ENCODE peak calls at places on chromosomes 16 and 17, in nine cellular contexts. Q, U, V, P, J, M, S, F and C are unnamed samples.

GRCh38 chr16:49463529-49463928 is 89.9 kb downstream of the C16orf78 start:
- DNase-seq in J (peak), Q (no peak), F (no peak), U (no peak), S (no peak), M (no peak), V (no peak), P (no peak), C (no peak)

GRCh38 chr16:81539009-81539820 is 94.6 kb downstream of the CMIP start:
- DNase-seq in U (no peak), V (no peak), F (no peak), Q (no peak), S (no peak), P (no peak), J (no peak), M (no peak), C (no peak)

GRCh38 chr17:8552582-8553320 is 77.8 kb downstream of the MYH10 start:
- DNase-seq in F (no peak), P (peak), U (no peak), Q (no peak), M (no peak), J (no peak), V (no peak), S (no peak), C (no peak)

GRCh38 chr17:39755550-39756375 is 18.0 kb downstream of the GRB7 start:
- DNase-seq in V (no peak), M (no peak), S (no peak), U (no peak), P (peak), Q (no peak), J (no peak), F (no peak), C (no peak)

GRCh38 chr17:56310780-56311179 is 157.5 kb downstream of the ANKFN1 start:
- DNase-seq in F (no peak), S (no peak), V (no peak), Q (no peak), P (no peak), M (no peak), U (no peak), J (no peak), C (no peak)

GRCh38 chr16:84526794-84527485 is 22.5 kb upstream of the MEAK7 start:
- DNase-seq in V (no peak), M (no peak), F (peak), U (no peak), P (peak), J (peak), S (peak), Q (no peak), C (peak)

GRCh38 chr17:40901981-40902862 is 17.2 kb upstream of the KRT20 start:
- DNase-seq in M (peak), S (peak), P (peak), F (no peak), U (no peak), J (no peak), Q (peak), V (no peak), C (no peak)

GRCh38 chr16:10678655-10679054 is 16.1 kb downstream of the TEKT5 start:
- DNase-seq in V (no peak), M (no peak), P (no peak), S (no peak), U (no peak), J (no peak), F (no peak), Q (no peak), C (no peak)

GRCh38 chr17:73592531-73592961 is 51.7 kb downstream of the SDK2 start:
- DNase-seq in V (no peak), P (no peak), U (no peak), M (no peak), S (no peak), F (no peak), J (no peak), Q (no peak), C (no peak)

GRCh38 chr17:72345083-72345482 is 224.3 kb downstream of the SOX9 start:
- DNase-seq in Q (no peak), F (no peak), U (no peak), M (no peak), J (no peak), V (no peak), P (no peak), S (no peak), C (no peak)

GRCh38 chr17:48134912-48135480 is 27.4 kb downstream of the SNX11 start:
- DNase-seq in V (no peak), Q (no peak), P (no peak), F (no peak), J (no peak), U (peak), M (no peak), S (no peak), C (no peak)

GRCh38 chr16:35214840-35215239 is 1755.4 kb downstream of the TP53TG3F start:
- DNase-seq in J (no peak), M (no peak), S (no peak), P (no peak), V (no peak), F (no peak), Q (no peak), U (no peak), C (no peak)

GRCh38 chr17:16377804-16378400 is 3.0 kb upstream of the UBB start:
- DNase-seq in U (no peak), F (no peak), J (peak), P (peak), M (no peak), V (no peak), Q (no peak), S (peak), C (peak)

GRCh38 chr16:87973721-87974120 is 22.5 kb downstream of the BANP start:
- DNase-seq in Q (no peak), U (no peak), J (no peak), S (no peak), P (no peak), F (no peak), V (no peak), M (no peak), C (no peak)

GRCh38 chr17:27276653-27277156 is 17.2 kb upstream of the WSB1 start:
- DNase-seq in Q (no peak), V (no peak), J (no peak), S (peak), M (no peak), P (peak), U (peak), F (no peak), C (no peak)

GRCh38 chr17:75723201-75723930 is 2.1 kb downstream of the ITGB4 start:
- DNase-seq in U (no peak), M (peak), J (no peak), F (no peak), Q (peak), S (no peak), P (no peak), V (no peak), C (no peak)

GRCh38 chr17:6402258-6402657 is 32.7 kb downstream of the AIPL1 start:
- DNase-seq in Q (no peak), P (no peak), S (no peak), U (no peak), F (no peak), V (no peak), M (no peak), J (no peak), C (no peak)

GRCh38 chr16:70252355-70252988 is 732 bp upstream of the EXOSC6 start:
- DNase-seq in V (no peak), P (peak), M (peak), J (peak), U (peak), F (no peak), S (peak), Q (no peak), C (no peak)

GRCh38 chr16:24848065-24848464 is 2.3 kb downstream of the SLC5A11 start:
- DNase-seq in P (peak), M (no peak), S (peak), U (no peak), V (no peak), Q (peak), F (no peak), J (no peak), C (peak)

GRCh38 chr17:64205804-64206203 is 57.3 kb downstream of the TEX2 start:
- DNase-seq in Q (no peak), S (peak), U (no peak), F (no peak), P (peak), J (no peak), M (no peak), V (no peak), C (no peak)
- H3K4me3 ChIP-seq in Q (no peak), S (no peak), U (no peak), F (no peak), P (no peak), J (no peak), M (no peak), V (no peak), C (no peak)

GRCh38 chr16:1152123-1152638 is 725 bp upstream of the CACNA1H start:
- DNase-seq in M (no peak), U (peak), J (no peak), S (no peak), P (no peak), Q (no peak), F (no peak), V (no peak), C (no peak)

GRCh38 chr16:1154291-1154886 is 1.5 kb downstream of the CACNA1H start:
- DNase-seq in M (no peak), F (no peak), J (no peak), P (no peak), S (no peak), V (no peak), Q (no peak), U (peak), C (no peak)

GRCh38 chr16:1152651-1153259 is at the start of gene CACNA1H:
- DNase-seq in M (no peak), F (no peak), U (peak), Q (no peak), P (no peak), V (no peak), S (no peak), J (no peak), C (no peak)

GRCh38 chr16:1154887-1155331 is 2.0 kb downstream of the CACNA1H start:
- DNase-seq in F (no peak), V (no peak), M (no peak), S (no peak), Q (no peak), P (peak), J (no peak), U (no peak), C (no peak)

GRCh38 chr16:1153480-1154160 is 714 bp downstream of the CACNA1H start:
- DNase-seq in P (no peak), M (no peak), S (no peak), V (no peak), U (no peak), J (no peak), F (no peak), Q (no peak), C (no peak)
- H3K4me3 ChIP-seq in P (peak), M (peak), S (no peak), V (peak), U (peak), J (peak), F (peak), Q (no peak), C (no peak)

GRCh38 chr16:53042235-53042645 is 10.5 kb downstream of the CHD9NB start:
- DNase-seq in U (peak), Q (no peak), V (no peak), S (no peak), J (no peak), M (no peak), F (no peak), P (no peak), C (no peak)
- H3K4me3 ChIP-seq in U (peak), Q (no peak), V (no peak), S (no peak), J (peak), M (no peak), F (no peak), P (no peak), C (no peak)

GRCh38 chr17:77111916-77112315 is 28.9 kb upstream of the SEC14L1 start:
- DNase-seq in P (no peak), J (no peak), U (no peak), F (no peak), M (no peak), Q (no peak), S (no peak), V (no peak), C (no peak)

GRCh38 chr17:77109159-77110005 is 31.4 kb upstream of the SEC14L1 start:
- DNase-seq in M (no peak), S (peak), V (no peak), U (no peak), P (no peak), J (no peak), Q (no peak), F (no peak), C (no peak)

GRCh38 chr17:77107506-77108433 is 33.0 kb upstream of the SEC14L1 start:
- DNase-seq in M (no peak), U (no peak), Q (no peak), S (no peak), V (no peak), F (no peak), J (no peak), P (peak), C (no peak)

GRCh38 chr17:77106874-77107358 is 33.9 kb upstream of the SEC14L1 start:
- DNase-seq in U (peak), V (no peak), J (no peak), F (no peak), P (no peak), S (no peak), M (no peak), Q (no peak), C (no peak)

GRCh38 chr17:77110006-77110374 is 30.8 kb upstream of the SEC14L1 start:
- DNase-seq in P (peak), V (no peak), J (no peak), F (no peak), M (no peak), S (no peak), U (peak), Q (peak), C (peak)
- H3K4me3 ChIP-seq in P (no peak), V (no peak), J (peak), F (no peak), M (no peak), S (no peak), U (no peak), Q (no peak), C (no peak)

DNA sequence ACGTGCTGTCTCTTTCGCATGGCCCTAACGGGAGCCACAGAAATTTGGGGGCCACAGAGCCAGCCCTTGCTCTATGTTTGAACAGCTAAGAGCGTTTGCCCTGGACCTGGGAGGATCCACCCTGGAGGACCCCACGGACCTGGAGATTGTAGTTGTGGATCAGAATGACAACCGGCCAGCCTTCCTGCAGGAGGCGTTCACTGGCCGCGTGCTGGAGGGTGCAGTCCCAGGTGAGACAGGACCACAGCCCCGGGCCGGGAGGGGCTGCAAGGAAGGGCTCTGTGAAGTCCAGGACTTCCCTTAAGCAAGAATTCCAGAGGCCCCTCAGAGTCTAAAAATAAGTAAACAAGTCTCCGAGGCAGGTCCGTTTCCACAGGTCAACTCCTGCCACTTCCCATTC is 11.9 kb downstream of the CDH15 start:
- DNase-seq in U (no peak), J (peak), S (no peak), Q (no peak), F (no peak), V (no peak), M (no peak), P (no peak), C (no peak)
- H3K4me3 ChIP-seq in U (no peak), J (no peak), S (no peak), Q (no peak), F (no peak), V (no peak), M (no peak), P (no peak), C (no peak)

GRCh38 chr17:2263183-2263954 is 40.2 kb downstream of the SMG6 start:
- DNase-seq in F (no peak), M (no peak), J (no peak), V (no peak), Q (no peak), S (peak), U (no peak), P (peak), C (no peak)

GRCh38 chr17:2262146-2262587 is 41.4 kb downstream of the SMG6 start:
- DNase-seq in F (no peak), S (peak), P (peak), J (no peak), V (no peak), U (no peak), M (no peak), Q (no peak), C (no peak)

GRCh38 chr17:2264023-2264860 is 39.3 kb downstream of the SMG6 start:
- DNase-seq in M (no peak), P (peak), J (no peak), S (peak), F (no peak), V (no peak), Q (no peak), U (no peak), C (peak)

DNA sequence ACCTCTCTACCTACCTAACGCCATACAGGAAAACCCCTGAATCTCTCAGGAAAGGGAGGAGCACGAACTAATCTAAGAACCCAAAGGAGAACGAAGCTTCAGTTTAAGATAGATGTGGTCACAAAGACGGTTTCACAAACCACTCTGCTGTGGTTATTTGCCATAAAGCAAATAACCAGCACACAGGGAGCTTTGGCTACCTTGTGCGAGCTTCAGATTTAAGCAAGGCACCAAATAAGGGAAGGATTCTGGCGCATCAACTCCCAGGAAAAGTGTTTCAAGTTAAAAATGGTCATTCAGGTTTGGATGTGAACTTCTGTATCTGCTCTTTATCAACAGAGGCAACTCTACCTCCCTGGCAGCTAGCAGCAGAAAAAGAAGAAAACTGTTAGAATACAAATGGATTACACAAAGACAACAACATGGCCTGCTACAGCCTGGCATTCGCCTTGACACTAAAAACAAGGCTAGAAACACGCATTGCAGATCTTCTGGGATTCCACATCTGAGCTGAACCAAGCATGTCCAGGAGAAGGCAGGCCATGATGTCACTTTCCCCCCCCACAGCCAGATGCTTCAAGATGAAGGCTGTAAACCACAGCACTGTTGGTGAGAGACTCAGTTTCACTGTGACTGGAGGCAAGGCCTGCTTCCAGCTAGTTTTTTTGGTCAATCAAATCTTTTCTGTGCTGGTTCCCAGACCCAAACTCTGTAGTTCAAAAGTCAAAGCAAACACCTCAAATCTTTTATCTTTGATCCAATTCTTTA is 43.6 kb downstream of the SMG6 start:
- DNase-seq in J (no peak), S (no peak), U (no peak), F (no peak), Q (no peak), P (peak), M (no peak), V (no peak), C (no peak)
- H3K4me3 ChIP-seq in J (no peak), S (no peak), U (no peak), F (no peak), Q (no peak), P (no peak), M (no peak), V (no peak), C (no peak)

DNA sequence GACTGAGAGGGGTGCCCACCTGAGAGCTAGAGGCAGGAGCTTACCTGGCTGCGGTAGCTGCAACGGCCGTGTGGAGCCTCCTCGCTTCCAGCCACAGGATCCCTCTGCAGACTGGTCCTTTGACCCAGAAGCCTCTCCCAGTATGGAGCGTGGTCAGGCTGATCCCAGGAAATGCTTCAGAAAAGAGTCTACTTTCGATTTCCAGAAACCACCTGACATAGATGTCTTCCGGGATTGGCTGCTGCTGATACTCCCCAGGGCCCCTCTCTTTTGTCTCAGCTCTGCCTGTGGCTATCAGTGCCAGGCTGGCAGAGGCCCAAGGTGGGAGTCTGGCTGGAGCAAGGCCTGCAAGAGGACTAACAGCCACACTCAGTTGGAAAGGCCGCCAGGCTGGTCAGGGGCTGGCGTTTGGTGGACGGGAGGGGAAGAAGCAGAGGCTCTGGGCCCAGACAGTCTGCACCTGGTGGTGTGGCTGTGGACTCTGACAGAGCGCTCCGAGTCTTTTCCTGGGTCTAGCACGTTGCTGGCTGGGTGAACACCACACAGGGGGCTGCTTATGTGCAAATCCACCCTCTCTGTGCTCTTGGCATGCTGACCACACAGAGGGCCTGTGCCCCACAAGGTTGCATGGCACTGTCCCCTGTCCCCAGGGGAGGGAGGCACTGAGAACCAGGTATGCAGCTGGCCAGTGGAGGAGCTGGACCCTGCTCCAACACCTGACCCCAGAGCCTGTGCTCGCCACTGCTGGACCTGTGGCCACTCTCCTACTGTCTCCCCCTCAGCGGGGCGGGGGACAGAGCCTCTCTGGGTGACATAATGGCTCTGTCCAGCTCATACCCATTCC is at the start of gene LGALS3BP:
- DNase-seq in U (peak), F (peak), J (peak), S (peak), P (peak), M (peak), Q (peak), V (peak), C (no peak)
- H3K4me3 ChIP-seq in U (no peak), F (no peak), J (peak), S (peak), P (peak), M (peak), Q (peak), V (peak), C (no peak)

GRCh38 chr17:63706346-63707102 is 6.6 kb upstream of the LIMD2 start:
- DNase-seq in U (no peak), V (peak), M (no peak), J (no peak), S (no peak), Q (no peak), F (no peak), P (no peak), C (no peak)

GRCh38 chr17:63707151-63707550 is 7.2 kb upstream of the LIMD2 start:
- DNase-seq in Q (no peak), F (no peak), J (no peak), U (no peak), S (no peak), P (no peak), V (peak), M (no peak), C (no peak)

GRCh38 chr17:63704259-63704576 is 4.3 kb upstream of the LIMD2 start:
- DNase-seq in S (no peak), J (no peak), Q (no peak), F (no peak), M (no peak), P (no peak), V (no peak), U (no peak), C (no peak)

GRCh38 chr17:63704836-63705235 is 4.9 kb upstream of the LIMD2 start:
- DNase-seq in M (no peak), P (no peak), J (no peak), S (no peak), Q (no peak), U (no peak), V (no peak), F (no peak), C (no peak)

GRCh38 chr17:63705657-63706056 is 5.7 kb upstream of the LIMD2 start:
- DNase-seq in F (no peak), U (no peak), V (no peak), P (no peak), Q (no peak), M (no peak), S (no peak), J (no peak), C (no peak)
- H3K4me3 ChIP-seq in F (no peak), U (no peak), V (no peak), P (no peak), Q (no peak), M (no peak), S (no peak), J (no peak), C (no peak)

GRCh38 chr16:57480127-57480753 is 6.1 kb downstream of the DOK4 start:
- DNase-seq in F (peak), U (no peak), P (peak), M (peak), J (peak), Q (peak), S (peak), V (peak), C (no peak)
- H3K4me3 ChIP-seq in F (peak), U (peak), P (no peak), M (peak), J (peak), Q (no peak), S (peak), V (peak), C (no peak)